ENCODE peak calls at places on chromosomes 16 and 17, in seven cellular contexts. O, K, R, Y, M, F and Z are unnamed samples.

GRCh38 chr16:56513972-56514371 is 5.9 kb downstream of the BBS2 start:
- DNase-seq in M (no peak), R (peak; percentile 87), Y (peak; percentile 57), K (no peak), F (peak; percentile 56), O (peak; percentile 84), Z (peak; percentile 72)

GRCh38 chr17:42541041-42541833 is 5.2 kb downstream of the NAGLU start:
- DNase-seq in K (no peak), Y (no peak), O (no peak), R (no peak), F (peak; percentile 75), M (no peak), Z (no peak)

GRCh38 chr17:81909966-81910839 is 996 bp downstream of the PCYT2 start:
- DNase-seq in O (peak; percentile 51), M (no peak), R (no peak), Y (no peak), F (peak; percentile 64), K (peak; percentile 45), Z (no peak)

GRCh38 chr16:27432600-27432957 is 30.6 kb downstream of the IL21R start:
- DNase-seq in K (peak; percentile 6), Y (peak; percentile 11), O (no peak), R (peak; percentile 91), F (no peak), M (no peak), Z (peak; percentile 1)

GRCh38 chr17:18186271-18186982 is 2.8 kb downstream of the ALKBH5 start:
- DNase-seq in K (no peak), Y (peak; percentile 52), F (no peak), M (no peak), R (no peak), O (no peak), Z (no peak)

GRCh38 chr17:79031996-79032875 is 8.3 kb downstream of the C1QTNF1 start:
- DNase-seq in R (no peak), F (no peak), O (no peak), K (no peak), Y (no peak), M (no peak), Z (no peak)

GRCh38 chr17:18246880-18247612 is 11.5 kb downstream of the FLII start:
- DNase-seq in M (peak; percentile 57), F (peak; percentile 95), Y (no peak), O (peak; percentile 75), R (peak; percentile 48), K (no peak), Z (peak; percentile 51)

GRCh38 chr16:29024280-29024679 is 39.4 kb downstream of the LAT start:
- DNase-seq in Y (no peak), R (no peak), M (no peak), O (no peak), K (no peak), F (no peak), Z (no peak)

GRCh38 chr16:22728167-22728836 is 85.7 kb upstream of the HS3ST2 start:
- DNase-seq in R (no peak), K (no peak), O (no peak), M (no peak), F (no peak), Y (no peak), Z (no peak)

GRCh38 chr16:8155275-8155674 is 435.0 kb downstream of the TMEM114 start:
- DNase-seq in O (no peak), M (no peak), K (no peak), R (no peak), Y (no peak), F (no peak), Z (no peak)
- TF ChIP-seq CTCF in O (no peak), M (no peak), K (no peak), R (no peak), Y (no peak), F (no peak), Z (no peak)

GRCh38 chr16:16102738-16103137 is 120.6 kb downstream of the ABCC6 start:
- DNase-seq in R (no peak), M (no peak), O (no peak), K (no peak), Y (no peak), F (no peak), Z (no peak)

GRCh38 chr16:16107839-16108238 is 115.5 kb downstream of the ABCC6 start:
- DNase-seq in Y (no peak), R (no peak), M (no peak), F (no peak), K (no peak), O (no peak), Z (no peak)

GRCh38 chr16:16109453-16110110 is 113.7 kb downstream of the ABCC6 start:
- DNase-seq in M (no peak), F (no peak), Y (no peak), O (no peak), K (no peak), R (no peak), Z (no peak)

GRCh38 chr16:16108759-16109158 is 114.5 kb downstream of the ABCC6 start:
- DNase-seq in M (no peak), R (no peak), K (no peak), Y (no peak), O (no peak), F (no peak), Z (no peak)

GRCh38 chr16:16105646-16106045 is 117.6 kb downstream of the ABCC6 start:
- DNase-seq in R (no peak), M (no peak), K (no peak), Y (no peak), F (no peak), O (no peak), Z (no peak)
- TF ChIP-seq CTCF in R (no peak), M (no peak), K (no peak), Y (no peak), F (no peak), O (no peak), Z (no peak)

GRCh38 chr16:35149550-35149949 is 1690.1 kb downstream of the TP53TG3F start:
- DNase-seq in O (no peak), Y (no peak), K (no peak), F (no peak), M (no peak), R (no peak), Z (no peak)
- TF ChIP-seq CTCF in O (no peak), Y (no peak), K (no peak), F (no peak), M (no peak), R (no peak), Z (no peak)

GRCh38 chr16:66551362-66551761 is 1.0 kb upstream of the CKLF start:
- DNase-seq in F (peak; percentile 47), Y (peak; percentile 20), O (peak; percentile 88), R (peak; percentile 37), M (peak; percentile 35), K (no peak), Z (peak; percentile 72)
- TF ChIP-seq CTCF in F (peak; percentile 19), Y (peak; percentile 13), O (peak; percentile 64), R (peak; percentile 35), M (peak; percentile 18), K (peak; percentile 40), Z (no peak)

GRCh38 chr16:3087243-3087791 is 11.8 kb downstream of the ZSCAN10 start:
- DNase-seq in O (peak; percentile 49), K (no peak), Y (no peak), M (no peak), F (no peak), R (no peak), Z (no peak)
- TF ChIP-seq CTCF in O (peak; percentile 43), K (peak; percentile 23), Y (no peak), M (peak; percentile 12), F (peak; percentile 19), R (peak; percentile 32), Z (peak; percentile 19)

DNA sequence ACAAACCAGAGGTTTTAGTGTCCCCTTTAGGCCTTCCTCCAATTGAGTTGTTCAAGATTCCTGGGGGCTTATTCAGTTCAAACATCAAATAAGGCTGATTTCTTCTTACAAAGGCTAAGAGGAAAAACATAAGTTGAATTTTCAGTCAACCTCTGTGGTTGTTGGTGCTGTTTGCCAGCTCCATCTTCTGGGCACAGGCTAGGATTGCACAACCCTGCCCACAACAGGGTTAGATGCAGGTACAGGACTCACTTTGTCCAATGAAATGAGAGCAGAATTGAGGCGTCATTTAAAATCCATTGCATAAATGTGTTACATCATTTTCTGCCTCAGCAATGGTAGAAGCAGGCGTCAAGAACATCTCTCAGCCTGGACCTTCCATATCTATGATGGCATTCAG is 173.3 kb downstream of the PMP22 start:
- DNase-seq in K (no peak), Y (no peak), O (peak; percentile 22), F (no peak), M (no peak), R (peak; percentile 11), Z (no peak)
- TF ChIP-seq CTCF in K (peak; percentile 41), Y (peak; percentile 6), O (no peak), F (no peak), M (no peak), R (peak; percentile 31), Z (no peak)

DNA sequence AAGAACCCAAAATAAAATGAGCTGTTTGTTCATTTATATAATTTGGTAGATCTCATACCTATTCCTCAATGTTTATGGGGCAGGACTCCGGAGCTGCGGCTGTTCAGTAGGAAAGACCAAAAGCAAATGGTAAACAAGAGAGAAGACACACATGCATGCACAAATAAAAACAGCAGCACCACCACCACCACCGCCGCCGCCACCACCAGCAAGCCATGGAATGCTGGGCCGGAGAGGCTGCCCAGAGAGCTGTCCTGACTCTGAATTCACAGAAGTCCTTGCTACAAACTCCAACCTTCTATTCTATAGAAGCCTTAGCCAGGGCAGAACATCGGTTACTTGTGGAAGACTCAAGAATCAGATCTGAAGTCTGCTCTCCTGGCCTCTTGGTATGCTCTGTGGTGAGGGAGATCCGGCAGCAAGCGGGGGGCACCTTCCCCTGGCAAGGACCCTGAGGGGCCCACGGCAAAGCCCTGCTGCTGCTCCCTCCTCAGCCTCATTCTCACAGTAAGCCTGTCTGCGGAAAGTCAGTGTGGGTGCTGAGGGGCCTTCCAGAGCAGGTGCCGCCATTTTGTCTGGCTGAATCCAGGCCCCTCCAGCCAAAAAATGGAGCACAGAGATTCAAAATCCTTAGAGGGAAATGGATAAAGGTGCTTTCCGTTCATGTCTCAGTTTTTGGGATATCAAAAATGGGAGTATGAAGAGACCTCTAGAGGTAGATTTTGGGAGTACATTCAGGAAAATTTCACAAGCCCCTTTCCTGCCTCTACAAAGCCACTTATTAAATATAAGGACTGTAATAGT is 6.4 kb upstream of the FOXJ1 start:
- DNase-seq in K (no peak), F (no peak), R (peak; percentile 48), O (peak; percentile 31), Y (no peak), M (no peak), Z (no peak)
- TF ChIP-seq CTCF in K (peak; percentile 65), F (peak; percentile 38), R (peak; percentile 59), O (peak; percentile 47), Y (peak; percentile 61), M (peak; percentile 45), Z (peak; percentile 16)

GRCh38 chr16:71295950-71296349 is 6.7 kb upstream of the CMTR2 start:
- DNase-seq in R (no peak), M (no peak), F (no peak), K (no peak), O (no peak), Y (no peak), Z (no peak)
- TF ChIP-seq CTCF in R (no peak), M (no peak), F (no peak), K (no peak), O (no peak), Y (no peak), Z (no peak)

DNA sequence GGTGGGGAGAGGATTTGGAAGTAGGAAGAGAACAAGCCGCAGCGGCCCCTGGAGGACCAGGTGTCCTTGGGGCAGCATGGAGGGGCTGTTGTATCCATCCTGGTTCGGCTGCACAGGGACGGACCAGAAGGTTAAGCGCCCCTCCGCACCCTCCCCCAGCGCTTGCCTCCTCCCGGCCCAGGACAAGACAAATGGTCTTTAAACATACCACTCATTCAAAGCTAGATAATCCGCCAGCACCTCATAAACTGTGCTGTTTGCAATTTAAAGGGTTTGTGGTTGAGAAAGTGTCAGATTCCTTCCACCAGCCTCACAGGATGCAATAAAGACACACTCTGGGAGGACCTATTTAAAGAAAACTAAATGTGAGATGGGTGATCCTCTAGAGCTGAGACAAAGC is 426.2 kb upstream of the EEF2KMT start:
- DNase-seq in O (no peak), M (no peak), Y (no peak), F (no peak), R (no peak), K (no peak), Z (no peak)
- TF ChIP-seq CTCF in O (no peak), M (no peak), Y (no peak), F (no peak), R (no peak), K (no peak), Z (no peak)